ENCODE peak calls at places on chromosomes 5 and 9, in four cellular contexts. T is neural progenitor cell, H is HCT116, S is SK-N-SH. G is an unnamed sample.

GRCh38 chr5:132202711-132203463 is 24.8 kb downstream of the P4HA2 start:
- DNase-seq in H (no peak), T (no peak), S (no peak), G (no peak)

GRCh38 chr9:16125637-16126036 is 572.8 kb downstream of the CCDC171 start:
- DNase-seq in T (no peak), S (no peak), H (no peak), G (no peak)

GRCh38 chr5:103174147-103174546 is 54.0 kb downstream of the PPIP5K2 start:
- DNase-seq in T (no peak), S (no peak), H (no peak), G (no peak)

GRCh38 chr9:5532301-5532700 is 22.0 kb downstream of the PDCD1LG2 start:
- DNase-seq in T (no peak), H (no peak), S (no peak), G (no peak)

GRCh38 chr5:180532268-180532667 is 38.1 kb downstream of the CNOT6 start:
- DNase-seq in T (no peak), H (no peak), S (no peak), G (no peak)

GRCh38 chr9:103301051-103301450 is 305.9 kb downstream of the CYLC2 start:
- DNase-seq in S (no peak), T (no peak), H (no peak), G (no peak)

GRCh38 chr9:129430940-129431693 is 189.8 kb downstream of the C9orf50 start:
- DNase-seq in S (no peak), H (no peak), T (no peak), G (no peak)

GRCh38 chr5:113244966-113245365 is 189.8 kb downstream of the TSSK1B start:
- DNase-seq in T (no peak), S (no peak), H (no peak), G (no peak)

GRCh38 chr5:158060216-158060615 is 201.3 kb upstream of the CLINT1 start:
- DNase-seq in H (no peak), S (no peak), T (no peak), G (peak; percentile 68)

GRCh38 chr9:14159440-14160222 is 154.3 kb downstream of the NFIB start:
- DNase-seq in S (no peak), T (no peak), H (no peak), G (no peak)

GRCh38 chr9:104280216-104280585 is 186.1 kb downstream of the SMC2 start:
- DNase-seq in H (no peak), T (no peak), S (no peak), G (peak; percentile 45)

GRCh38 chr5:134935711-134936602 is 31.0 kb downstream of the PCBD2 start:
- DNase-seq in T (no peak), H (no peak), S (no peak), G (no peak)

GRCh38 chr9:109705515-109705914 is 74.5 kb upstream of the PALM2AKAP2 start:
- DNase-seq in T (peak; percentile 31), H (peak; percentile 32), S (no peak), G (peak; percentile 66)

GRCh38 chr5:58273705-58274104 is 186.2 kb downstream of the PLK2 start:
- DNase-seq in H (no peak), T (no peak), S (no peak), G (no peak)

GRCh38 chr5:59317023-59317771 is 576.3 kb downstream of the PDE4D start:
- DNase-seq in T (peak; percentile 40), S (peak; percentile 38), H (no peak), G (peak; percentile 17)

GRCh38 chr9:132037470-132037869 is 42.2 kb downstream of the MED27 start:
- DNase-seq in H (no peak), S (no peak), T (no peak), G (no peak)

GRCh38 chr9:14131353-14132088 is 182.4 kb downstream of the NFIB start:
- DNase-seq in T (no peak), S (peak; percentile 8), H (no peak), G (no peak)

GRCh38 chr5:40406426-40407211 is 273.1 kb upstream of the PTGER4 start:
- DNase-seq in S (no peak), T (no peak), H (no peak), G (no peak)

GRCh38 chr5:66708368-66708767 is 112.2 kb downstream of the MAST4 start:
- DNase-seq in T (no peak), H (no peak), S (no peak), G (no peak)

GRCh38 chr9:137494104-137494544 is 35.0 kb upstream of the NSMF start:
- DNase-seq in T (no peak), H (no peak), S (no peak), G (peak; percentile 76)
- TF ChIP-seq EZH2phosphoT487 in T (no peak), H (no peak), S (no peak), G (no peak)

DNA sequence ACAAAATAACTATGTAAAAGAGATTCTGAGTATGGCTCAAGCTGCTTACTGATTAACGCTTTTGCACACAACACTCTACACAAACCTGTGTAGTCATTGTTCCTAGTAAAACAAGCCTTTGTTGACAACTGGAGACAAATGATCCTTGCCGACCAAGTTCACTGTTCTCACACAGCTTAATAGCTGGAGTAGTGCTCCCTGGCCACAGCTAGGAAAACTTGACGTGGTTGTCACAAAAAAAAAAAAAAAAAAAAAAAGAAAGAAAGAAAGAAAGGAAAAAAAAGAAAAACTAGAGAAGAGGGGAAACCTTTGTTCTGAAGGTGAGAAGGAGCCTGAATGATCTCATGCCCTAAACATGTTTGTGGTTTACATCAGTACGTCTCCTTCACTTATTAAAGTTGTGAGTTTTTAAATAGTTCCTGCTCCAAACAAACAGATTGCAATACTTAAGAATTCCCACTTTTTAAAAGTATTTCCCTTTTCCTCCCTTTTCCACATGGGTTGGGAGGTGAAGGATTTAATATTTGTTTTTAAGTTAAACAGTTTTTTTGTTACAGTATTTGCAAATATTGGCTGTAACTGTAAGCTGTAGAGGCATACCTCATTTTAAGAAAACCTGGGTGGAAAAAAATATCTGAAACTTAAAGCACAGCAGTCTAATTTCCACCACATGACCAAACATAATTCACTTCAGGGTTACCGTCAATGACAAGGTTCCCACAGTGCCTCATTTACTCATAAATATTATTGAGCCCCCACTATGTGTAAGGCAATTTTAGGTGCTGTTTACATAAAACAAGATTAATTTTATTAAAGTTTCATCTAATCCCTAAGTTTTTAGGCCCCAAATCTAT is 63.7 kb downstream of the GLIS3 start:
- DNase-seq in T (no peak), H (peak; percentile 40), S (no peak), G (peak; percentile 63)
- H3K9ac ChIP-seq in T (no peak overlapping the region), H (peak overlapping the region; percentile 36), S (peak overlapping the region; percentile 44), G (peak overlapping the region; percentile 44)

GRCh38 chr9:26935847-26936246 is 11.2 kb downstream of the PLAA start:
- DNase-seq in H (no peak), S (no peak), T (no peak), G (no peak)
- TF ChIP-seq EZH2phosphoT487 in H (no peak), S (no peak), T (no peak), G (no peak)

GRCh38 chr5:125607018-125607417 is 816.2 kb upstream of the GRAMD2B start:
- DNase-seq in S (no peak), T (no peak), H (no peak), G (no peak)

GRCh38 chr5:125609011-125609410 is 814.2 kb upstream of the GRAMD2B start:
- DNase-seq in S (no peak), H (no peak), T (no peak), G (no peak)

GRCh38 chr5:125611541-125611940 is 811.7 kb upstream of the GRAMD2B start:
- DNase-seq in H (no peak), T (no peak), S (no peak), G (no peak)

DNA sequence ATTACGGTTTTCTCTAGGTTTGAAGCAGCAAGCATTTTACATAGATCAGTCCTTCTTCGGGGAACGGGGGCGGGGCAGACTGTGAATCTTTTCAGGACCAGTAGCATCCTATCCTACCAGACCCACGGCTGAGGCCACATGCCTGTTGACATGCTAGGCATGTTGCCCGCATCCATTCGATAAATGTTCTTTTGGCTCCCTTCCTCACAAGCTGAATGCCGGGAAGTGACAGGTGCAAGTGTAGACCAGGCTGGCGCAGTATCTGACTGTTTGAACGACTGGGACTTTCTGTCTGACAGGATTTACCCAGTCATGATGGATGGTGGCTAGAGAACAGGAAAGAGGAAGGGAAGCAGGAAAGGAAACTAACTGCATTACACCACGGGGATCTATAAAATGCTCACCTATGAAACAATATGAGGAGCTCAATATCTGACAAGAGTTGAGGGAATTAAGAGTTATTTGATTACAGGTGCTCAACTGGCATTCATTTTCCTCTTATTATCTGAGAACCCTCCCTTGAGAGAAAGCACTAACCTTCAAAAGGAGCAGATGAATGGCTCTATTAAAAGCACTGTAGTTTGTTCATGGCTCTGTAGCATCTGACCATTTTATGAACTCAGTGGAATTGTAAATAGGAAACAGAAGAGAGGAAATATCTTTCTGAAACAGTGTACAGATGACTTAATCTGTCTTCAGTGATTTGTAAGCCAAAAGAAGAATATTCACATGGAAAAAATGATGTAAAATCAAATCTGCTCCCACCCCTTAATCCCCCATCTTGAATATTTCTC is 810.7 kb upstream of the GRAMD2B start:
- DNase-seq in H (no peak), T (no peak), S (no peak), G (no peak)
- H3K9ac ChIP-seq in H (no peak overlapping the region), T (no peak overlapping the region), S (no peak overlapping the region), G (no peak overlapping the region)

GRCh38 chr9:105299190-105299854 is 54.9 kb downstream of the SLC44A1 start:
- DNase-seq in S (no peak), H (no peak), T (no peak), G (peak; percentile 80)
- TF ChIP-seq EZH2phosphoT487 in S (no peak), H (no peak), T (no peak), G (no peak)

GRCh38 chr9:29212590-29213373 is 1639.5 kb upstream of the C9orf72 start:
- DNase-seq in H (no peak), S (peak; percentile 69), T (peak; percentile 72), G (peak; percentile 30)
- H3K9ac ChIP-seq in H (no peak overlapping the region), S (peak overlapping the region; percentile 73), T (no peak overlapping the region), G (peak overlapping the region; percentile 31)